ENCODE peak calls at places on chromosomes 11 and 22, in five cellular contexts. C, I, R, X and L are unnamed samples.

GRCh38 chr22:44129614-44129976 is 51.1 kb upstream of the PARVG start:
- DNase-seq in C (no peak), R (no peak), X (no peak), I (no peak), L (no peak)

GRCh38 chr22:49392841-49393510 is 434.7 kb downstream of the BRD1 start:
- DNase-seq in R (no peak), C (no peak), X (no peak), I (no peak), L (no peak)

GRCh38 chr11:120610101-120610500 is 98.6 kb downstream of the GRIK4 start:
- DNase-seq in R (no peak), X (no peak), C (no peak), I (no peak), L (no peak)

GRCh38 chr11:110522456-110522855 is 92.7 kb downstream of the FDX1 start:
- DNase-seq in R (no peak), X (no peak), C (no peak), I (no peak), L (no peak)

GRCh38 chr22:28841111-28841510 is 40.7 kb upstream of the XBP1 start:
- DNase-seq in C (no peak), X (no peak), R (no peak), I (no peak), L (no peak)

GRCh38 chr11:121473064-121473777 is 20.5 kb upstream of the SORL1-AS1 start:
- DNase-seq in C (no peak), X (no peak), R (peak; percentile 77), I (peak; percentile 24), L (no peak)

GRCh38 chr11:66263785-66264184 is 4.7 kb upstream of the RAB1B start:
- DNase-seq in X (no peak), I (no peak), R (no peak), C (no peak), L (no peak)

GRCh38 chr11:44095506-44096359 is at the start of gene EXT2:
- DNase-seq in C (peak; percentile 91), I (peak; percentile 61), R (peak; percentile 79), X (peak; percentile 89), L (peak; percentile 19)

GRCh38 chr11:112999518-112999917 is 38.3 kb downstream of the NCAM1 start:
- DNase-seq in X (no peak), I (no peak), R (no peak), C (no peak), L (no peak)

GRCh38 chr11:118565062-118565461 is 669 bp downstream of the IFT46 start:
- DNase-seq in X (peak; percentile 26), R (peak; percentile 79), C (peak; percentile 6), I (no peak), L (no peak)

GRCh38 chr11:32326522-32326921 is 108.8 kb downstream of the WT1 start:
- DNase-seq in X (no peak), R (peak; percentile 73), C (no peak), I (no peak), L (no peak)

GRCh38 chr11:96361778-96362177 is 18.8 kb upstream of the MAML2 start:
- DNase-seq in R (peak; percentile 25), I (no peak), X (no peak), C (no peak), L (no peak)

GRCh38 chr11:31419669-31420068 is 50.0 kb downstream of the DNAJC24 start:
- DNase-seq in R (no peak), X (no peak), I (no peak), C (no peak), L (no peak)

GRCh38 chr11:118607401-118608267 is at the start of gene PHLDB1:
- DNase-seq in R (peak; percentile 68), C (peak; percentile 57), I (no peak), X (peak; percentile 82), L (no peak)

GRCh38 chr11:444397-445144 is 2.8 kb upstream of the ANO9 start:
- DNase-seq in C (no peak), R (peak; percentile 58), I (no peak), X (no peak), L (no peak)

GRCh38 chr11:8937159-8937558 is 4.4 kb upstream of the C11orf16 start:
- DNase-seq in X (no peak), C (no peak), I (no peak), R (no peak), L (no peak)

GRCh38 chr11:8930456-8931175 is 2.1 kb downstream of the C11orf16 start:
- DNase-seq in X (no peak), I (no peak), C (no peak), R (no peak), L (no peak)

GRCh38 chr11:8934735-8935478 is 2.2 kb upstream of the C11orf16 start:
- DNase-seq in X (no peak), R (peak; percentile 86), C (peak; percentile 38), I (peak; percentile 58), L (peak; percentile 24)

GRCh38 chr11:8932564-8933180 is at the start of gene C11orf16:
- DNase-seq in I (no peak), C (peak; percentile 67), R (no peak), X (no peak), L (no peak)

DNA sequence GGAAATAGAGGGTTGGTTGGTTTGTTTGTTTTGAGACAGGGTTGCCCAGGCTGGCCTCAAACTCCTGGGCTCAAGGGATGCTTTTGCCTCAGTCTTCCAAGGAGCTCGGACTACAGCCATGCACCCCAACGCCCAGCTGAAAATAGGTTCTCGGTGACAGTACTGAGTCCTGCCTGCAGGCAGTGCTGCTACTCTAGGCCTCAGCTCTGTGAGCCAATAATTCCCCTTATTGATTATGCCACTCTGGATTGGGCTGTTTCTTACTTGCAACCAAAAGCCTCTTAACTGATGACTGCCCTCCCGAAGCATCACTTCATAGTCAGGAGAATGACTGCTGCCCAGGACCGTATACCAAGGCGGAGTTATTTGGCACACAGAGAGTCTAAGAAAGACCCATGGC is 1.2 kb upstream of the C11orf16 start:
- DNase-seq in X (no peak), C (peak; percentile 57), R (no peak), I (no peak), L (no peak)
- TF ChIP-seq CTCF in X (no peak), C (peak; percentile 55), R (peak; percentile 16), I (peak; percentile 23), L (no peak)

GRCh38 chr22:46292173-46292572 is 4.5 kb upstream of the GTSE1 start:
- DNase-seq in R (no peak), X (no peak), C (no peak), I (no peak), L (no peak)
- H3K4me3 ChIP-seq in R (no peak overlapping the region), X (no peak overlapping the region), C (no peak overlapping the region), I (no peak overlapping the region), L (no peak overlapping the region)

GRCh38 chr11:12090061-12090572 is 20.3 kb upstream of the MICAL2 start:
- DNase-seq in I (no peak), R (peak; percentile 69), C (no peak), X (no peak), L (no peak)

GRCh38 chr11:12090761-12091261 is 19.6 kb upstream of the MICAL2 start:
- DNase-seq in I (no peak), X (no peak), C (no peak), R (no peak), L (no peak)

GRCh38 chr11:12092714-12093113 is 17.7 kb upstream of the MICAL2 start:
- DNase-seq in I (no peak), R (no peak), C (no peak), X (no peak), L (no peak)

GRCh38 chr11:12089473-12089872 is 20.9 kb upstream of the MICAL2 start:
- DNase-seq in C (no peak), X (no peak), R (no peak), I (no peak), L (no peak)

DNA sequence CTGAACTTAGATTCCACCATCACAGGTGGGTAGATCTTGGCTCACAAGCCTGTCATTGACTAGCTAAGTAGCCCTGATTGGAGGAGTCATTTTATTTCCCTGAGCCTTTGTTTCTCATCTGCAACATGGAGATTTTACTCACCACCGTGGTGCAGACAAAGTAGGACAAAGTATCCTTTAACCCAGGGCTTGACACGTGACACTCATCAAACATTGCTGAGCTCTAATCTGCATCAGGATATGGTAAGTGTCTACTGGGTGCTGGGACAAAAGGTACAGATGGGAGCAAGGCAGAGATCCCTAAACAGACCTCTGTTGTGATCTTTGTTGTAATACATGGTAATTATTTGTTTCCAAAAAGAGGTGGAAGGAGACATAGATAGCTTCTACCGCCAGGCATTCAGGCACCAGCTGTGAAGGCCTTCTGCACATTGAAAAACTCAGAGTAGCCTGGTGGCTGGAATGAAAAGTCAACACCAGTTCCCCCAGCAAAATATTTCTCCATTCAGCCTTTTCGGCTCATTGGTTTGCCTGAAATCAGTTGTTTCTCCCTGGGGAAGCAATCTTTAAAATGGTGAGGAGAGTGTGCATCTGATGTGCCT is 18.3 kb upstream of the MICAL2 start:
- DNase-seq in X (no peak), I (no peak), R (no peak), C (no peak), L (no peak)
- TF ChIP-seq CTCF in X (peak; percentile 38), I (peak; percentile 43), R (no peak), C (no peak), L (peak; percentile 12)

GRCh38 chr11:18011633-18012313 is 1.1 kb downstream of the SERGEF start:
- DNase-seq in R (peak; percentile 3), C (no peak), I (no peak), X (no peak), L (no peak)
- H3K4me3 ChIP-seq in R (peak overlapping the region; percentile 81), C (peak overlapping the region; percentile 99), I (peak overlapping the region; percentile 84), X (peak overlapping the region; percentile 97), L (peak overlapping the region; percentile 83)